ENCODE peak calls at places on chromosomes 16 and 17, in ten cellular contexts. Q is tibial nerve, X is A549, G is adrenal gland, L is prostate gland, M is ovary, U is uterus, Z is stomach, D is heart left ventricle, C is endothelial cell of umbilical vein. F is an unnamed sample.

GRCh38 chr17:65415991-65416390 is 145.5 kb downstream of the AXIN2 start:
- DNase-seq in C (no peak), X (no peak), Z (no peak), D (no peak), U (no peak), L (no peak), G (no peak), M (no peak), Q (no peak), F (no peak)

GRCh38 chr16:11232852-11233726 is 22.9 kb downstream of the SOCS1 start:
- DNase-seq in G (no peak), X (no peak), Z (peak), C (no peak), D (peak), Q (no peak), U (no peak), M (no peak), L (no peak), F (peak)

GRCh38 chr16:22624038-22624656 is 113.5 kb downstream of the NPIPB5 start:
- DNase-seq in Z (no peak), M (no peak), L (no peak), G (no peak), X (no peak), D (no peak), U (no peak), Q (no peak), C (no peak), F (no peak)

GRCh38 chr16:75108792-75109731 is 7.5 kb downstream of the LDHD start:
- DNase-seq in G (peak), D (peak), Z (peak), X (peak), M (peak), Q (peak), L (peak), U (peak), C (no peak), F (peak)

GRCh38 chr16:23052908-23053580 is 96.2 kb downstream of the USP31 start:
- DNase-seq in X (no peak), G (no peak), M (no peak), Z (no peak), L (no peak), D (no peak), C (no peak), Q (no peak), U (no peak), F (no peak)

GRCh38 chr16:57725077-57725953 is 10.3 kb upstream of the KATNB1 start:
- DNase-seq in C (no peak), G (no peak), M (no peak), Q (no peak), U (no peak), D (no peak), Z (no peak), L (no peak), X (no peak), F (no peak)

GRCh38 chr17:77926967-77927366 is 31.5 kb upstream of the TNRC6C start:
- DNase-seq in G (no peak), Z (no peak), X (no peak), D (no peak), C (no peak), L (no peak), Q (no peak), U (no peak), M (no peak), F (no peak)

GRCh38 chr17:72378414-72379395 is 257.9 kb downstream of the SOX9 start:
- DNase-seq in D (no peak), Q (no peak), G (no peak), X (no peak), Z (no peak), M (no peak), L (no peak), U (no peak), C (no peak), F (no peak)

GRCh38 chr17:2238432-2239169 is 65.0 kb downstream of the SMG6 start:
- DNase-seq in C (peak), Q (no peak), X (no peak), U (peak), D (peak), L (peak), G (no peak), M (no peak), Z (no peak), F (no peak)

GRCh38 chr17:47663997-47664941 is 14.6 kb downstream of the KPNB1 start:
- DNase-seq in Z (peak), D (peak), U (peak), G (peak), X (peak), Q (peak), C (peak), L (peak), M (peak), F (peak)

GRCh38 chr17:43660816-43661493 is 767 bp downstream of the MEOX1 start:
- DNase-seq in C (no peak), D (no peak), M (no peak), Q (no peak), G (no peak), X (no peak), Z (no peak), L (no peak), U (no peak), F (no peak)

GRCh38 chr17:50635720-50636144 is 1.1 kb downstream of the ABCC3 start:
- DNase-seq in Q (no peak), M (no peak), G (no peak), D (no peak), C (no peak), L (no peak), U (no peak), Z (no peak), X (no peak), F (no peak)

GRCh38 chr16:75257886-75258806 is 6.7 kb upstream of the BCAR1 start:
- DNase-seq in Z (no peak), U (peak), Q (no peak), X (no peak), M (no peak), D (no peak), L (no peak), C (no peak), G (no peak), F (no peak)

GRCh38 chr17:67212231-67212630 is 32.8 kb downstream of the HELZ start:
- DNase-seq in L (no peak), U (no peak), M (no peak), G (no peak), C (no peak), Q (no peak), Z (no peak), X (no peak), D (no peak), F (no peak)

GRCh38 chr17:2844386-2844785 is 48.1 kb downstream of the RAP1GAP2 start:
- DNase-seq in Z (no peak), D (no peak), G (no peak), U (no peak), Q (no peak), M (no peak), X (peak), C (no peak), L (no peak), F (no peak)

GRCh38 chr17:77217566-77217965 is 76.8 kb downstream of the SEC14L1 start:
- DNase-seq in G (no peak), U (no peak), C (no peak), D (no peak), L (no peak), X (no peak), M (no peak), Q (no peak), Z (no peak), F (no peak)

GRCh38 chr17:81371910-81372760 is 23.1 kb upstream of the BAHCC1 start:
- DNase-seq in Z (no peak), M (peak), Q (no peak), D (peak), G (peak), X (peak), U (no peak), C (peak), L (no peak), F (no peak)

GRCh38 chr17:77098884-77099545 is 41.8 kb upstream of the SEC14L1 start:
- DNase-seq in D (no peak), X (no peak), L (peak), C (no peak), M (peak), G (peak), Z (peak), U (peak), Q (peak), F (peak)

GRCh38 chr17:51559778-51560177 is 299.4 kb downstream of the UTP18 start:
- DNase-seq in G (no peak), L (no peak), X (no peak), Z (no peak), U (no peak), M (no peak), C (no peak), Q (no peak), D (no peak), F (no peak)

GRCh38 chr17:21085707-21086106 is 41.1 kb upstream of the DHRS7B start:
- DNase-seq in C (no peak), G (no peak), Z (no peak), L (no peak), X (no peak), U (no peak), M (no peak), Q (no peak), D (no peak), F (no peak)

GRCh38 chr17:73325527-73325842 is 13.7 kb upstream of the CDC42EP4 start:
- DNase-seq in L (no peak), D (peak), C (no peak), G (no peak), M (peak), U (peak), Q (peak), Z (no peak), X (no peak), F (peak)

GRCh38 chr17:21033350-21033749 is 9.5 kb downstream of the USP22 start:
- DNase-seq in L (no peak), M (no peak), Q (no peak), C (no peak), U (no peak), X (no peak), D (no peak), G (no peak), Z (no peak), F (no peak)

GRCh38 chr17:72079700-72080099 is 41.1 kb upstream of the SOX9 start:
- DNase-seq in X (no peak), G (no peak), Z (no peak), Q (no peak), D (no peak), L (peak), C (no peak), U (no peak), M (no peak), F (no peak)

GRCh38 chr17:79933863-79934652 is 94.8 kb upstream of the CBX4 start:
- DNase-seq in U (no peak), D (no peak), C (peak), L (no peak), X (peak), Z (peak), Q (no peak), G (peak), M (no peak), F (no peak)

GRCh38 chr17:36743130-36743529 is 141.7 kb downstream of the MRM1 start:
- DNase-seq in C (no peak), D (no peak), G (no peak), U (no peak), Q (no peak), M (no peak), L (no peak), Z (no peak), X (no peak), F (no peak)

GRCh38 chr17:6853764-6854442 is 22.4 kb upstream of the TEKT1 start:
- DNase-seq in Z (no peak), U (no peak), M (no peak), C (no peak), Q (no peak), L (no peak), G (no peak), D (no peak), X (peak), F (no peak)

GRCh38 chr17:6654816-6655731 is 3.5 kb downstream of the C17orf100 start:
- DNase-seq in M (no peak), U (no peak), Z (peak), G (no peak), C (no peak), D (peak), X (no peak), L (peak), Q (no peak), F (no peak)

GRCh38 chr17:80925668-80926067 is 66.0 kb upstream of the CHMP6 start:
- DNase-seq in C (no peak), D (peak), X (no peak), G (no peak), Q (no peak), Z (no peak), L (no peak), M (no peak), U (no peak), F (no peak)

GRCh38 chr17:33682622-33683021 is 389.5 kb upstream of the ASIC2 start:
- DNase-seq in C (no peak), U (no peak), Z (no peak), D (no peak), G (no peak), Q (no peak), L (no peak), M (no peak), X (no peak), F (no peak)

GRCh38 chr17:61392679-61393078 is 7.0 kb upstream of the TBX2 start:
- DNase-seq in G (no peak), M (no peak), X (no peak), C (no peak), Z (no peak), U (no peak), Q (no peak), D (peak), L (no peak), F (no peak)

GRCh38 chr17:45096141-45096540 is 35.0 kb downstream of the NMT1 start:
- DNase-seq in D (no peak), Z (no peak), Q (no peak), U (no peak), L (no peak), G (peak), C (peak), M (no peak), X (peak), F (no peak)

DNA sequence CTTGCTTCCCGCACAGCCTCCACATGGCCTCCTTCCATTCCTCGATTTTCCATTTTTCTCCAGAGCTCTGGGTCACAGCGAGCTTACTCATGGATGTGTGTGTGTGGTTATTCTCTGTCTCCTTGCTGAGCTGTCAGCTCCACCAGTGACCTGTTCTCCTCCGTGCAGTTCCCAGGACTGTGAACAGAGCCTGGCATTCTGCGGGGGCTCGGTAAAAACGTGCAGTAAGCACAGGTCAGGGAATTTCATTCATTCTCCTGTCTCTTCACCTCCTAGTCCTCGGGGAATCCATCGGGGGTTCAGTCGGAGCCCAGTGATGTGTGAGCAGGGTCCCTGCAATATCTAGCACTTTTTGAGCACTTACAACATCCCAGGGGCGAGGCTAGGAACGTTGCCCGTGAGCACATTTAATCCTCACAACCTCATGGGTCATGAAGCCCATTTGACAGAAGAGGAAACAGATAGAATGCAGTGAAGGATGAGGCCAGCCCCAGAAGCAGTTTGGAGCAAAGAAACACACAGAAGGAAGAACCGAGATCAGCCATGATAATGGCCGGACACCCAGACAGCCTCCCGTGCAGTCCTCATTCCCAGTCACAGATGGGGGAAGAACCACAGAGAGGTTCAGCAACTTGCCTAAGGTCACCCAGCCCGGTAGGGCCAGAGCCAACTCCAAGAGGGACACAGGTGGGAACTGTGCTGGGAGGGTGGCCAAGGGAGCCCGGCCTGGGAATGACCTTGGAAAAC is 183.2 kb upstream of the GSE1 start:
- DNase-seq in M (peak), U (no peak), Z (no peak), L (no peak), Q (no peak), G (no peak), X (no peak), C (no peak), D (no peak), F (no peak)
- TF ChIP-seq POLR2A in M (no peak), U (no peak), Z (no peak), L (no peak), Q (no peak), G (no peak), X (no peak), C (no peak), D (no peak), F (no peak)

GRCh38 chr17:16319969-16320368 is 33.3 kb downstream of the CENPV start:
- DNase-seq in U (no peak), D (no peak), C (no peak), Q (no peak), X (no peak), G (no peak), L (no peak), Z (no peak), M (no peak), F (no peak)

GRCh38 chr17:16325964-16326363 is 27.3 kb downstream of the CENPV start:
- DNase-seq in G (no peak), L (no peak), D (no peak), C (no peak), M (no peak), U (no peak), Q (no peak), X (no peak), Z (no peak), F (no peak)

GRCh38 chr17:16327018-16327417 is 26.3 kb downstream of the CENPV start:
- DNase-seq in U (no peak), Z (no peak), L (no peak), C (no peak), G (no peak), D (no peak), M (no peak), X (no peak), Q (no peak), F (no peak)

GRCh38 chr17:16322636-16323035 is 30.6 kb downstream of the CENPV start:
- DNase-seq in L (no peak), M (no peak), C (no peak), U (no peak), Z (no peak), X (no peak), D (no peak), G (no peak), Q (no peak), F (no peak)
- TF ChIP-seq CTCF in L (no peak), M (no peak), C (no peak), U (no peak), Z (no peak), X (no peak), D (no peak), G (no peak), Q (no peak), F (no peak)

GRCh38 chr17:601462-602303 is 113.0 kb downstream of the VPS53 start:
- DNase-seq in G (no peak), D (no peak), Z (no peak), X (no peak), L (no peak), Q (peak), M (no peak), U (peak), C (peak), F (peak)

GRCh38 chr17:600576-601301 is 113.9 kb downstream of the VPS53 start:
- DNase-seq in Z (no peak), G (peak), Q (no peak), X (no peak), M (no peak), U (peak), D (no peak), L (no peak), C (peak), F (peak)

GRCh38 chr17:603405-604193 is 111.0 kb downstream of the VPS53 start:
- DNase-seq in M (no peak), U (no peak), D (no peak), C (no peak), X (no peak), Z (no peak), Q (no peak), L (no peak), G (no peak), F (peak)

GRCh38 chr17:604719-605118 is 109.9 kb downstream of the VPS53 start:
- DNase-seq in G (no peak), Z (no peak), M (no peak), D (no peak), C (peak), U (no peak), Q (no peak), L (no peak), X (no peak), F (no peak)

GRCh38 chr17:602436-602835 is 112.2 kb downstream of the VPS53 start:
- DNase-seq in D (no peak), C (no peak), Z (no peak), X (no peak), U (no peak), G (no peak), M (no peak), L (no peak), Q (no peak), F (peak)
- TF ChIP-seq POLR2A in D (no peak), C (no peak), Z (no peak), X (no peak), U (no peak), G (no peak), M (no peak), L (no peak), Q (no peak), F (no peak)

GRCh38 chr16:66585477-66586239 is 6.4 kb downstream of the CMTM2 start:
- DNase-seq in Q (no peak), G (no peak), U (no peak), M (no peak), L (no peak), D (no peak), X (no peak), C (no peak), Z (no peak), F (no peak)

GRCh38 chr16:66578596-66579531 is at the start of gene CMTM2:
- DNase-seq in Z (no peak), L (no peak), X (no peak), M (no peak), D (no peak), G (no peak), Q (no peak), U (no peak), C (no peak), F (no peak)

GRCh38 chr16:66576306-66576705 is 3.0 kb upstream of the CMTM2 start:
- DNase-seq in D (no peak), L (no peak), G (no peak), M (no peak), Q (peak), X (no peak), U (no peak), Z (no peak), C (no peak), F (peak)

GRCh38 chr16:66581246-66581952 is 2.1 kb downstream of the CMTM2 start:
- DNase-seq in G (no peak), L (no peak), D (no peak), Z (no peak), Q (no peak), C (no peak), U (no peak), M (no peak), X (no peak), F (no peak)

DNA sequence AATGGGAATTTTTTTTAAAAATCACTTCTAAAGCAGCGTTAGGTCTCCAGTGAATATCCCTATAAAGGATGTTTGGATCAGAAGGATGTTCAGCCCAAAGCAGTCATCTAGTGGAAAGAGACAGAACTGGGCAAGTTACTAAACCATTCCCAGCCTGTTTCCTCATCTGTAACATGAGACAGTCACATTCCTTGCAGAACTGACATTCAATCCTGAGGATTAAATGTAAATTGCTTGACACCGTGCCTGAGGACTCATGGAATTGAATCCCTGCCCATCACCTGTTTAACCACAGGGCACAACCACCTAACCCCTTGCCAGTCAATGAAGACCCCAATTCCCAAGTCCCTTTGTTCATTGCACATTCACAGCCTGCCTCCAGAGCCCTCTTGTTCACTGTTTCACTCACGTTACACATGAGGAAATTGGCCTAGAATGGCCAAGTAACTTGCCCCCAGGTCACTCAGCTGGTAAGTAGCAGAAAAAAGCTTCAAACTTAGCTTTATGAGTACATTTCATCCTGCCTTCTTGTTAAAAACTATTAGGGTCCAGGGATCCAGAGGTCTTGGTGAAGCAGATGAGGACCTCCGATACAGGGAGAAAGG is 1.4 kb downstream of the CMTM2 start:
- DNase-seq in Q (no peak), G (no peak), D (no peak), U (no peak), L (no peak), X (no peak), Z (no peak), M (no peak), C (no peak), F (no peak)
- TF ChIP-seq CTCF in Q (no peak), G (no peak), D (no peak), U (no peak), L (no peak), X (no peak), Z (no peak), M (no peak), C (no peak), F (no peak)

GRCh38 chr17:74977802-74978201 is 5.2 kb upstream of the HID1 start:
- DNase-seq in Z (no peak), D (no peak), M (no peak), C (no peak), U (no peak), L (no peak), Q (no peak), X (no peak), G (no peak), F (no peak)
- TF ChIP-seq POLR2A in Z (no peak), D (no peak), M (no peak), C (no peak), U (no peak), L (no peak), Q (no peak), X (no peak), G (no peak), F (no peak)

DNA sequence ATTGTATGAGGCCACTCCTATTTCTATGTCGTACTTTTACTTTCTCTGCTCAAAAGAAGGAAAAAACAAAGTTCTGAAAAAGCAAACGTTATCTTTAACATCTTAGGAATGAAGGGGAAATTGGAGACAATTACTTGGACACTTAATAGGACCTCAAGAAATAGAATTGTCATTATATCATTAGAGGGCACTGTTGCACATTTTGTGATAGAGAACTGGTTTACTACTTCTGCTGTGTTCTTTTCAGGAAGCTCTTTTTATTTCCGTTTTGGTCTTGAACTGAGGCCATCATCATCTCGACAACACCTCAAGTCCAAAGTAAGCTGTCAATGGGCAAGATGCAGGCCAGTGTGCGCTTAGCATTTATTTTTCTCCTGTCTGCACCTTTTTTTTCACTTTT is 14.6 kb downstream of the COG4 start:
- DNase-seq in M (no peak), C (peak), L (no peak), U (no peak), X (no peak), D (no peak), Z (no peak), Q (no peak), G (no peak), F (no peak)
- TF ChIP-seq CTCF in M (no peak), C (peak), L (no peak), U (no peak), X (peak), D (no peak), Z (no peak), Q (no peak), G (no peak), F (no peak)